ENCODE peak calls at places on chromosomes 5 and 9, in four cellular contexts. Q, N, H and M are unnamed samples.

GRCh38 chr5:58322453-58322852 is 137.4 kb downstream of the PLK2 start:
- DNase-seq in Q (no peak), N (no peak), H (no peak), M (no peak)

GRCh38 chr9:111917980-111918379 is 21.4 kb downstream of the UGCG start:
- DNase-seq in Q (no peak), N (no peak), H (no peak), M (no peak)

GRCh38 chr5:68282001-68282400 is 66.4 kb downstream of the PIK3R1 start:
- DNase-seq in Q (no peak), N (no peak), H (no peak), M (no peak)

GRCh38 chr5:180069589-180070247 is 1.8 kb downstream of the RNF130 start:
- DNase-seq in Q (no peak), N (peak), H (no peak), M (no peak)

GRCh38 chr5:80182802-80183645 is 72.8 kb downstream of the SERINC5 start:
- DNase-seq in Q (no peak), N (no peak), H (no peak), M (no peak)

GRCh38 chr9:112337547-112337946 is 4.1 kb upstream of the PTBP3 start:
- DNase-seq in Q (no peak), N (no peak), H (no peak), M (no peak)

GRCh38 chr5:170154297-170154696 is 48.6 kb downstream of the FOXI1 start:
- DNase-seq in Q (no peak), N (no peak), H (no peak), M (no peak)

GRCh38 chr9:130328349-130328801 is 62.8 kb downstream of the HMCN2 start:
- DNase-seq in Q (no peak), N (no peak), H (no peak), M (no peak)

GRCh38 chr5:69418559-69418958 is 3.6 kb downstream of the MARVELD2 start:
- DNase-seq in Q (no peak), N (no peak), H (no peak), M (no peak)

GRCh38 chr9:5870691-5871090 is 20.0 kb upstream of the MLANA start:
- DNase-seq in Q (no peak), N (no peak), H (no peak), M (no peak)

GRCh38 chr5:35876922-35877321 is 20.2 kb downstream of the IL7R start:
- DNase-seq in Q (no peak), N (no peak), H (no peak), M (no peak)

GRCh38 chr9:34047864-34048729 is 590 bp downstream of the UBAP2 start:
- DNase-seq in Q (peak), N (no peak), H (no peak), M (no peak)

GRCh38 chr5:89628876-89629635 is 746.1 kb upstream of the MEF2C start:
- DNase-seq in Q (no peak), N (no peak), H (no peak), M (no peak)

GRCh38 chr5:3311443-3311842 is 284.2 kb upstream of the IRX1 start:
- DNase-seq in Q (no peak), N (no peak), H (no peak), M (no peak)

GRCh38 chr9:134724231-134724911 is 82.8 kb downstream of the COL5A1 start:
- DNase-seq in Q (no peak), N (no peak), H (no peak), M (no peak)